ENCODE peak calls at places on chromosomes 11 and 22, in seven cellular contexts. K is neural crest cell, G is progenitor cell of endocrine pancreas, A is kidney, J is HFFc6, Q is psoas muscle, F is left ventricle myocardium inferior. U is an unnamed sample.

GRCh38 chr11:124707813-124708212 is 31.9 kb upstream of the NRGN start:
- DNase-seq in K (no peak), G (no peak), A (no peak), J (no peak), Q (no peak), F (no peak), U (no peak)

GRCh38 chr11:35011389-35011788 is 95.0 kb downstream of the PDHX start:
- DNase-seq in K (no peak), G (no peak), A (no peak), J (peak), Q (no peak), F (no peak), U (no peak)

GRCh38 chr11:64150051-64150450 is 15.9 kb downstream of the MACROD1 start:
- DNase-seq in K (no peak), G (no peak), A (no peak), J (no peak), Q (peak), F (no peak), U (no peak)

GRCh38 chr11:40306938-40307548 is 1152.4 kb downstream of the LRRC4C start:
- DNase-seq in K (peak), G (no peak), A (no peak), J (peak), Q (no peak), F (no peak), U (no peak)

GRCh38 chr11:106409681-106410080 is 332.2 kb downstream of the AASDHPPT start:
- DNase-seq in K (no peak), G (no peak), A (no peak), J (no peak), Q (no peak), F (no peak), U (no peak)

GRCh38 chr11:16871368-16871767 is 132.9 kb downstream of the C11orf58 start:
- DNase-seq in K (no peak), G (no peak), A (no peak), J (no peak), Q (no peak), F (no peak), U (no peak)

GRCh38 chr11:119028346-119029068 is 2.2 kb downstream of the SLC37A4 start:
- DNase-seq in K (no peak), G (no peak), A (no peak), J (no peak), Q (no peak), F (no peak), U (no peak)

GRCh38 chr22:35472488-35472887 is 68.1 kb upstream of the RASD2 start:
- DNase-seq in K (no peak), G (no peak), A (no peak), J (no peak), Q (no peak), F (no peak), U (no peak)

GRCh38 chr11:111026241-111026640 is 219.3 kb upstream of the POU2AF2 start:
- DNase-seq in K (no peak), G (no peak), A (no peak), J (no peak), Q (no peak), F (no peak), U (no peak)

GRCh38 chr11:69220581-69221051 is 64.9 kb downstream of the SMIM38 start:
- DNase-seq in K (no peak), G (no peak), A (no peak), J (no peak), Q (no peak), F (no peak), U (no peak)

GRCh38 chr11:73380321-73380720 is 4.1 kb downstream of the RELT start:
- DNase-seq in K (no peak), G (no peak), A (no peak), J (no peak), Q (no peak), F (no peak), U (no peak)

GRCh38 chr11:130208241-130209127 is 48.9 kb downstream of the ST14 start:
- DNase-seq in K (no peak), G (no peak), A (peak), J (no peak), Q (no peak), F (no peak), U (no peak)

GRCh38 chr11:72439455-72439854 is 5.1 kb upstream of the CLPB start:
- DNase-seq in K (no peak), G (no peak), A (no peak), J (peak), Q (no peak), F (no peak), U (no peak)

GRCh38 chr22:39778055-39778454 is 115.5 kb downstream of the ENTHD1 start:
- DNase-seq in K (no peak), G (no peak), A (no peak), J (no peak), Q (no peak), F (no peak), U (no peak)

GRCh38 chr22:33167998-33168397 is 109.8 kb upstream of the SYN3 start:
- DNase-seq in K (no peak), G (no peak), A (no peak), J (no peak), Q (no peak), F (no peak), U (no peak)

GRCh38 chr11:118845369-118845768 is 38.3 kb upstream of the CXCR5 start:
- DNase-seq in K (no peak), G (no peak), A (no peak), J (no peak), Q (no peak), F (no peak), U (no peak)

GRCh38 chr11:46678741-46679130 is 21.7 kb downstream of the ARHGAP1 start:
- DNase-seq in K (no peak), G (no peak), A (peak), J (no peak), Q (no peak), F (no peak), U (no peak)

GRCh38 chr11:85096939-85097338 is 530.2 kb downstream of the DLG2 start:
- DNase-seq in K (no peak), G (no peak), A (no peak), J (no peak), Q (no peak), F (no peak), U (no peak)

GRCh38 chr11:22416462-22416861 is 78.3 kb downstream of the SLC17A6 start:
- DNase-seq in K (no peak), G (no peak), A (no peak), J (no peak), Q (no peak), F (no peak), U (no peak)

GRCh38 chr11:111707039-111707690 is 59.0 kb downstream of the PPP2R1B start:
- DNase-seq in K (no peak), G (no peak), A (no peak), J (peak), Q (peak), F (peak), U (no peak)

GRCh38 chr11:35404397-35404775 is 15.0 kb downstream of the SLC1A2 start:
- DNase-seq in K (peak), G (peak), A (no peak), J (peak), Q (peak), F (no peak), U (no peak)

GRCh38 chr11:64608636-64609035 is 17.6 kb downstream of the SLC22A12 start:
- DNase-seq in K (no peak), G (no peak), A (peak), J (no peak), Q (no peak), F (no peak), U (no peak)

GRCh38 chr11:8839957-8840945 is 70.7 kb upstream of the AKIP1 start:
- DNase-seq in K (peak), G (peak), A (no peak), J (no peak), Q (no peak), F (peak), U (no peak)

GRCh38 chr11:61345954-61346814 is 13.2 kb downstream of the TKFC start:
- DNase-seq in K (no peak), G (no peak), A (no peak), J (no peak), Q (no peak), F (no peak), U (no peak)

GRCh38 chr11:44505591-44506054 is 59.8 kb upstream of the CD82 start:
- DNase-seq in K (no peak), G (no peak), A (no peak), J (peak), Q (no peak), F (no peak), U (no peak)

GRCh38 chr11:72228229-72228843 is 3.8 kb downstream of the INPPL1 start:
- DNase-seq in K (no peak), G (no peak), A (peak), J (no peak), Q (no peak), F (no peak), U (no peak)

DNA sequence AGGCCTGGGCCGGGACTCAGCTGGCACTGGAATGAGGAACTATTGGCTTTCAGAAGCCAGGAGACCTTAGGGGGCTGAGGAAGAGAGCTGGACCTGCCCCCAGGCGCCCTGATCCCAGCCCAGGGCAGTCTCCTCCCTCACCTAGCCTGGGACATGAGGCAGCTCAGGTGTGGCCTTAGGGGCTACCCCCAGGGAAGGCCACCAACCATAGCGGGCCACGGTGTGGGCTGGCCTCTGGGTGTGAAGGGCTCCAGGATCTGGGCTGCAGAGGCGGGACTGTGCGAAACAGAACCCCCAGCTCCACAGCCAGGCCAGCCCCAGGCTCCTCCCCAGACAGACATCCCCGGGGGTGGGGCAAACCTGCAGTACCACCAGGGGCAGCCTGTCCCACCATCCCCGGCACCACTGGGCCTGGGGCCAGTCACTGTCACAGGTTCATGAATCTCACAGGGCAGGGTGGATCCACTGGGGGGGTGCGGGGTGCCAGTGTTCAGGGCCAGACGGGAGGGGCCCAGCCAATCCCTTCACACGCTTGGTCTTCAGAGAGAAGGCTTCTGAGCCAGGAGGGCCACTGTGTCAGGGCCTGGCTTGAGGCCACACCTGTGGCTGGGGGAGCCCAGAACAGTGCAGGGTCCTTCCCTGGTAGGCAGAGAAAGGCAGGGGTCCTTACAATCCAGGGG is 3.5 kb downstream of the PLXNB2 start:
- DNase-seq in K (no peak), G (no peak), A (peak), J (peak), Q (no peak), F (no peak), U (no peak)
- TF ChIP-seq CTCF in K (no peak), G (no peak), A (no peak), J (peak), Q (no peak), F (no peak), U (no peak)

GRCh38 chr22:46294784-46295183 is 1.9 kb upstream of the GTSE1 start:
- DNase-seq in K (no peak), G (no peak), A (no peak), J (no peak), Q (no peak), F (no peak), U (no peak)

GRCh38 chr22:46297151-46297819 is 615 bp downstream of the GTSE1 start:
- DNase-seq in K (peak), G (no peak), A (no peak), J (peak), Q (no peak), F (peak), U (no peak)

GRCh38 chr22:46299101-46299500 is 2.4 kb downstream of the GTSE1 start:
- DNase-seq in K (no peak), G (no peak), A (peak), J (no peak), Q (no peak), F (no peak), U (no peak)

GRCh38 chr22:46295277-46295971 is 1.2 kb upstream of the GTSE1 start:
- DNase-seq in K (no peak), G (no peak), A (no peak), J (no peak), Q (no peak), F (no peak), U (no peak)

DNA sequence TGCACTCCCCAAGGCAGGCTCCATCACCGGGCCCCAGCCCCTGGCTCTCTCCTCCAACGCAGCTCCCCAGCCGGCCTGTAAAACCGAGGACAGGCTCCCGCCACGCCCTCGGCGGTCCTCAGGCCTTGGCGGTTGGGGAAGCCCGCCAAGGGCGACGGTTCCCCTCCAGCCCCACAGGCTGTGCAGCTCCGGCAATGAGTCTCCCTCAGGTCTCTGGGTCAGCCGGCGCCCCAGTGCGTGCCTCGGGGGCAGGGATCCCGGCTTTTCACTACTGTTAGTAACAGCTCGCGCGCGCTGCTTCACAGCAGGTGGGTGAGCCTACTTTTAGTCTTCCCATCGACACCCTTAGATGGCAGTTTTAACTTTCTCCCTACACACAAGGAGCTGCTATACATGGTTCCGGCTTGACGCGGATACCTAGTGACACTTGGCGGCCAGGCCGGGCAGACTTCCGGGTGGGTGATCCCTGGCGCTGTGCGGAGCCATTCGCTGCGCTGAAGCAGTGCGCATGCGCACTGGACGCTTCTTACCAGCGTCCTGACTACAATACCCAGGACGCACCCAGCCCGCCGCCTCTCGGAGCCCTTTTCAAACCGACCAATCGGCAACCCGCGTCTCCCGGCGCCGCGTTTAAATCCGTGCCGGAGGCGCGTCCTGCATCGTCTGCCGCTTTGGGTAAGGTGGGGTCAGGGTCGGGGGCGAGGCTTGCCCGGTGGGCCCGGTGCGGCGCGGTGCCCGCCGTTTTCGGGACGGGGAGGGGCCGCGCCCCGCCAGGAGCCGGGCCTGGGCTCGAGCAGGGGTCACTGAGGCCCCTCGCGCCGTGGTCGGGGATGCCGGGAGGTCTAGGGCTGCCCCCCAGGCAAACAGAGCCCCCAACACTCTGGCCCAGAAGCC is at the start of gene GTSE1:
- DNase-seq in K (peak), G (peak), A (peak), J (peak), Q (peak), F (peak), U (peak)
- TF ChIP-seq CTCF in K (no peak), G (no peak), A (peak), J (peak), Q (peak), F (peak), U (no peak)

DNA sequence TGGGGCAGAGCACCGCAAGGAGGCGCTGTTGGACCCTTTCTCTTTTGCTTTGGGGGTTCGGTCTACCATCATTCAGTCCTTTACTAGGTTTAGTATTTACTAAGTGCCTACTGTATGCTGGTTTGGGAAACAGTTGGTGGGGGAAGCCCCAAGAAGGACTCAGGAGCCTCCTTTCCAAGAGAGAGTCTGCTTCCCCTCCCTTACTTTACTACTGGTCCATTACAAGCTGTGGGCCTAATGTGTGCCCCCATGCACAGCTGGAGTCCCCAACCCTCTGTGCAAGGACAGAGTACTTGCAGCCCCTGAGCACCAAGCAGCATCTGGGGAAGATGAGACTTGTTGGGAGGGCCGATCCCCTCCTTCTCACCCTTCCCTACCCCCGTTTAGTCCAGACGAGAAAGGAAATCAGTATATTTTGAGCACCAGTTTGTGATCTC is 876 bp upstream of the UBE2L6 start:
- DNase-seq in K (peak), G (no peak), A (no peak), J (peak), Q (no peak), F (no peak), U (no peak)
- TF ChIP-seq CTCF in K (peak), G (peak), A (peak), J (peak), Q (peak), F (peak), U (no peak)

GRCh38 chr11:133040289-133040893 is 491.9 kb downstream of the OPCML start:
- DNase-seq in K (no peak), G (no peak), A (peak), J (peak), Q (no peak), F (no peak), U (no peak)

GRCh38 chr11:133041928-133042890 is 490.1 kb downstream of the OPCML start:
- DNase-seq in K (no peak), G (no peak), A (peak), J (no peak), Q (no peak), F (no peak), U (no peak)

GRCh38 chr11:133038850-133039249 is 493.5 kb downstream of the OPCML start:
- DNase-seq in K (no peak), G (no peak), A (no peak), J (no peak), Q (no peak), F (no peak), U (no peak)

GRCh38 chr11:133041165-133041564 is 491.1 kb downstream of the OPCML start:
- DNase-seq in K (no peak), G (no peak), A (no peak), J (no peak), Q (no peak), F (no peak), U (no peak)
- TF ChIP-seq CTCF in K (peak), G (no peak), A (no peak), J (no peak), Q (no peak), F (no peak), U (no peak)

GRCh38 chr11:68019486-68019885 is 9.4 kb downstream of the ALDH3B1 start:
- DNase-seq in K (no peak), G (no peak), A (no peak), J (no peak), Q (no peak), F (no peak), U (no peak)

GRCh38 chr11:68020575-68020974 is 9.9 kb upstream of the NDUFS8 start:
- DNase-seq in K (no peak), G (no peak), A (no peak), J (no peak), Q (no peak), F (no peak), U (no peak)

GRCh38 chr11:68018730-68019190 is 8.6 kb downstream of the ALDH3B1 start:
- DNase-seq in K (no peak), G (no peak), A (no peak), J (no peak), Q (no peak), F (no peak), U (no peak)

GRCh38 chr11:68022531-68022930 is 8.0 kb upstream of the NDUFS8 start:
- DNase-seq in K (no peak), G (no peak), A (no peak), J (no peak), Q (no peak), F (no peak), U (no peak)

DNA sequence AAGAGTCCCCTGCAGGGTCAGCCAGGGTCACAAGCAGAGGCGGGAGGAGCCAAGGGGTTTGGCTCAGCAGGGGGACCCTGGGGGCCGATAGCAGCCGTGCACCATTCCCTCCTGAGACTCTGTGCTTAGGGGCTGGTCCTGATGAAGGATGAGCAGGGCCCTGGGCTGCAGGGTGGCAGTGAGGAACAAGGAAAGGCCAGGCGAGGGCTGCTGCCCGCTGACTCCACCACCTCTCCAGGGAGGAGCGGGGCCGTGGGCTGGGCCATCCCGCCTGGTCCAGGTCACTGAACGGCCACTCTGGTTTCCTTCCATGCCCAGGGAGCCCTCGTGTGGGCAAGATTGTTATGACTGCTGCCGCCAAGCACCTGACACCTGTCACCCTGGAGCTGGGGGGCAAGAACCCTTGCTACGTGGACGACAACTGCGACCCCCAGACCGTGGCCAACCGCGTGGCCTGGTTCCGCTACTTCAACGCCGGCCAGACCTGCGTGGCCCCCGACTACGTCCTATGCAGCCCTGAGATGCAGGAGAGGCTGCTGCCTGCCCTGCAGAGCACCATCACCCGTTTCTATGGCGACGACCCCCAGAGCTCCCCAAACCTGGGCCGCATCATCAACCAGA is 9.2 kb upstream of the NDUFS8 start:
- DNase-seq in K (no peak), G (no peak), A (peak), J (no peak), Q (no peak), F (no peak), U (no peak)
- TF ChIP-seq CTCF in K (peak), G (peak), A (peak), J (no peak), Q (peak), F (peak), U (no peak)